ENCODE peak calls at places on chromosome 22, in four cellular contexts. M is left ventricle myocardium inferior, S is fibroblast of lung, B is body of pancreas. E is an unnamed sample.

GRCh38 chr22:26476705-26477340 is 6.8 kb downstream of the HPS4 start:
- DNase-seq in B (no peak), M (no peak), S (no peak), E (peak)

GRCh38 chr22:46381142-46381541 is 45.6 kb downstream of the TRMU start:
- DNase-seq in B (no peak), M (no peak), S (no peak), E (no peak)

GRCh38 chr22:26474687-26475086 is 8.9 kb downstream of the HPS4 start:
- DNase-seq in S (no peak), B (no peak), M (no peak), E (peak)

GRCh38 chr22:47839586-47840245 is 1077.3 kb downstream of the TBC1D22A start:
- DNase-seq in S (peak), B (no peak), M (no peak), E (no peak)

GRCh38 chr22:39943366-39943765 is 16.8 kb upstream of the TMA7B start:
- DNase-seq in S (no peak), M (no peak), B (no peak), E (no peak)

GRCh38 chr22:50059185-50059880 is 1.2 kb upstream of the TTLL8 start:
- DNase-seq in S (peak), M (no peak), B (no peak), E (peak)

GRCh38 chr22:49948116-49948515 is 12.5 kb upstream of the PIM3 start:
- DNase-seq in B (peak), M (no peak), S (no peak), E (no peak)

GRCh38 chr22:49218142-49218541 is 609.5 kb downstream of the BRD1 start:
- DNase-seq in M (no peak), S (no peak), B (no peak), E (no peak)

GRCh38 chr22:24426436-24426835 is 963 bp upstream of the ADORA2A start:
- DNase-seq in B (no peak), M (no peak), S (no peak), E (no peak)

GRCh38 chr22:19871845-19872778 is 17.4 kb upstream of the GNB1L start:
- DNase-seq in S (no peak), M (no peak), B (no peak), E (no peak)

GRCh38 chr22:20606041-20606783 is 98.8 kb downstream of the MED15 start:
- DNase-seq in M (no peak), B (peak), S (peak), E (peak)

GRCh38 chr22:35446365-35446764 is 46.4 kb downstream of the MCM5 start:
- DNase-seq in B (no peak), S (peak), M (no peak), E (peak)

GRCh38 chr22:22158965-22159364 is 85.6 kb upstream of the VPREB1 start:
- DNase-seq in B (no peak), S (no peak), M (no peak), E (no peak)

GRCh38 chr22:45181766-45182165 is 18.0 kb downstream of the NUP50 start:
- DNase-seq in M (no peak), S (no peak), B (no peak), E (no peak)

GRCh38 chr22:31122532-31123291 is at the start of gene INPP5J:
- DNase-seq in S (peak), B (peak), M (peak), E (peak)
- H3K4me3 ChIP-seq in S (peak), B (peak), M (peak), E (peak)

DNA sequence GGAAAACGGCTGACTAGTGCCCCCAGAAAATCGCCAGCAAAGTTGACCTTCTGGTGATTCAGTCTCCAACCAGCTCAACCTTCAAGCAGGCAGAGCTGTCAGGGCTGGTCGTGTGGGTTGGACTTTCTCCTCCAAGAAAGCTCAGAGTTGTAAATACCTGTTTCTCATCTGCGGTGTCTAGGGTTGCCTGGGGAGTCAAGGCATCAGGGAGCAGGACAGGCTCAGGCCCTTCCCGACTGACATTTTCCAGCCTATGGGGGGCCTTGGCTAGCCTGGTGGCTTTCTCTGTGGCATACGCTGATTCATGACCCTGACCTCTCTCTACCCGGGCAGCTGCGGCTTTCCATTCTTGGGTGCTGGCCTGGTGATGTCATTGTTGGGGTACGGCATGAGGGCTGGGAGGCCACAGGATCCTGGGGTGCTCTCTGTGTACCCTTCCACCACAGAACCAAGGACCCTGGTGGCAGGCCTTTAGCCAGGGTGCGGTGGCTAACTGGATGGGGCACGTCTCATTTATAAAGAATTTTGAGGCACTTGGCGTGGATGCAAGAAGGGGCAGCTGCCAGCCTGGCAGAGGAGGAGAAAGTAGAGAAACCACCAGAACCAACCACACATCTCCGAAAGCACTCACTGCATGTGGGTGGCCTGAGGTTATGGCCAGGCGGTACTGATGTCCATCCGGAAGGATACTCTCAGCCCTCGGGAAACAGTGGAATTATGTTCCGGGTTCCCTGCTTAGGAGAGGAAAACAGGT is 64.9 kb downstream of the BCR start:
- DNase-seq in S (peak), M (no peak), B (no peak), E (peak)
- H3K4me3 ChIP-seq in S (no peak), M (no peak), B (no peak), E (no peak)

GRCh38 chr22:17108256-17109112 is 12.7 kb downstream of the TMEM121B start:
- DNase-seq in M (no peak), S (no peak), B (no peak), E (no peak)

GRCh38 chr22:17106161-17106784 is 14.9 kb downstream of the TMEM121B start:
- DNase-seq in S (no peak), B (no peak), M (no peak), E (no peak)

GRCh38 chr22:17105143-17106129 is 15.7 kb downstream of the TMEM121B start:
- DNase-seq in S (no peak), M (no peak), B (no peak), E (no peak)

GRCh38 chr22:17107547-17107810 is 13.7 kb downstream of the TMEM121B start:
- DNase-seq in B (no peak), S (no peak), M (no peak), E (no peak)

GRCh38 chr22:17106785-17107546 is 14.2 kb downstream of the TMEM121B start:
- DNase-seq in M (no peak), S (no peak), B (no peak), E (no peak)
- H3K4me3 ChIP-seq in M (no peak), S (no peak), B (no peak), E (no peak)

GRCh38 chr22:27913162-27913741 is 5.8 kb downstream of the PITPNB start:
- DNase-seq in M (no peak), S (peak), B (no peak), E (peak)
- H3K4me3 ChIP-seq in M (peak), S (no peak), B (no peak), E (no peak)

GRCh38 chr22:41935015-41935908 is 8.7 kb upstream of the TNFRSF13C start:
- DNase-seq in B (no peak), M (peak), S (no peak), E (no peak)

GRCh38 chr22:41943661-41944209 is 3.2 kb downstream of the CENPM start:
- DNase-seq in S (no peak), M (no peak), B (no peak), E (no peak)

GRCh38 chr22:41940853-41941765 is 5.8 kb downstream of the CENPM start:
- DNase-seq in M (peak), S (peak), B (peak), E (peak)

GRCh38 chr22:41936894-41937169 is 10.1 kb downstream of the CENPM start:
- DNase-seq in S (no peak), B (no peak), M (no peak), E (no peak)

GRCh38 chr22:41939981-41940852 is 6.7 kb downstream of the CENPM start:
- DNase-seq in M (no peak), B (no peak), S (no peak), E (no peak)
- H3K4me3 ChIP-seq in M (no peak), B (no peak), S (no peak), E (no peak)

GRCh38 chr22:32801436-32802290 is at the start of gene TIMP3:
- DNase-seq in S (peak), M (peak), B (peak), E (peak)

GRCh38 chr22:32804823-32805585 is 3.5 kb downstream of the TIMP3 start:
- DNase-seq in S (peak), B (no peak), M (no peak), E (no peak)

GRCh38 chr22:32804036-32804435 is 2.5 kb downstream of the TIMP3 start:
- DNase-seq in S (peak), M (no peak), B (no peak), E (peak)

GRCh38 chr22:32802291-32802826 is 854 bp downstream of the TIMP3 start:
- DNase-seq in S (peak), M (no peak), B (no peak), E (peak)

DNA sequence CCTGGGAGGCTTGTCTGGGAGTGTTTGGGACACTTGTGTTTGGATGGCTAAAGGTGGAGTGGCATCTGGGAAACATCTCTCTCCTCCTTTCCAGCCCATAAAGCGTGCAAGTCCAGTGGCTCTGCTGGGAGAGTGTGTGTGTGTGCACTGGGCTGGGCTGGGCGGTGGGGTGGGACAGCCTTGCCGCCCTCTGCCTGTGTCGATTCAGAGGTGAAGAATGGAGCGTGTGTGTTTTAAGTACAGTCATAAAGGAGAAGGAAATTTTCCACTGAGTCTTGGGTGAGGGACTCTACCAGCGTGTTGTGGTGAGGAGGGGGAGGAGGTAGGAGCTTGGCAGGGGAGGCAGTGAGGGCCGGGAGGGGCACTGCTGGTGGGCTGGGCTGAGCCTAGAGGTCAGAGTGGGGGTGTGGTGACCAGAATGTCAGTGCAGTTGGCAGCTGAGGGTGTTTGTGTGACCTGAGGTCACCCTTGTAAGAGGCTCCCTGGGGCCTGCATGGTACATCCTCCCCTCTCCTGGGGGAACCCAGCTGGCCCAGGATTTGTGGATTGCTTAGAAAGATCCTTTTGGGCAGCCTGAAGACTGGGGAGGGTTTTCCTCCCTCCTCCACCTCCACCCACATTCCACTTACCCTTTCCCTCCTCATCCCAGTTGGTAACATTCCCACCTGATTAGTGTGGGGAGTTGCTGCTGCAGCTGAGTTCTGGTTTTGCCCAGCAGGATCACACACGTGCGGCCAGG is 1.7 kb downstream of the TIMP3 start:
- DNase-seq in S (peak), B (no peak), M (peak), E (peak)
- H3K4me3 ChIP-seq in S (peak), B (no peak), M (peak), E (peak)

GRCh38 chr22:37456351-37456750 is 29.1 kb upstream of the ELFN2 start:
- DNase-seq in B (no peak), S (no peak), M (no peak), E (no peak)

GRCh38 chr22:37453696-37454095 is 26.4 kb upstream of the ELFN2 start:
- DNase-seq in B (no peak), M (no peak), S (no peak), E (no peak)

GRCh38 chr22:37457093-37457893 is 28.9 kb downstream of the MFNG start:
- DNase-seq in M (peak), S (peak), B (peak), E (peak)

GRCh38 chr22:37455896-37456295 is 28.6 kb upstream of the ELFN2 start:
- DNase-seq in M (no peak), B (no peak), S (peak), E (peak)

GRCh38 chr22:37454857-37455686 is 27.8 kb upstream of the ELFN2 start:
- DNase-seq in M (no peak), S (peak), B (peak), E (peak)
- H3K4me3 ChIP-seq in M (no peak), S (no peak), B (no peak), E (peak)

DNA sequence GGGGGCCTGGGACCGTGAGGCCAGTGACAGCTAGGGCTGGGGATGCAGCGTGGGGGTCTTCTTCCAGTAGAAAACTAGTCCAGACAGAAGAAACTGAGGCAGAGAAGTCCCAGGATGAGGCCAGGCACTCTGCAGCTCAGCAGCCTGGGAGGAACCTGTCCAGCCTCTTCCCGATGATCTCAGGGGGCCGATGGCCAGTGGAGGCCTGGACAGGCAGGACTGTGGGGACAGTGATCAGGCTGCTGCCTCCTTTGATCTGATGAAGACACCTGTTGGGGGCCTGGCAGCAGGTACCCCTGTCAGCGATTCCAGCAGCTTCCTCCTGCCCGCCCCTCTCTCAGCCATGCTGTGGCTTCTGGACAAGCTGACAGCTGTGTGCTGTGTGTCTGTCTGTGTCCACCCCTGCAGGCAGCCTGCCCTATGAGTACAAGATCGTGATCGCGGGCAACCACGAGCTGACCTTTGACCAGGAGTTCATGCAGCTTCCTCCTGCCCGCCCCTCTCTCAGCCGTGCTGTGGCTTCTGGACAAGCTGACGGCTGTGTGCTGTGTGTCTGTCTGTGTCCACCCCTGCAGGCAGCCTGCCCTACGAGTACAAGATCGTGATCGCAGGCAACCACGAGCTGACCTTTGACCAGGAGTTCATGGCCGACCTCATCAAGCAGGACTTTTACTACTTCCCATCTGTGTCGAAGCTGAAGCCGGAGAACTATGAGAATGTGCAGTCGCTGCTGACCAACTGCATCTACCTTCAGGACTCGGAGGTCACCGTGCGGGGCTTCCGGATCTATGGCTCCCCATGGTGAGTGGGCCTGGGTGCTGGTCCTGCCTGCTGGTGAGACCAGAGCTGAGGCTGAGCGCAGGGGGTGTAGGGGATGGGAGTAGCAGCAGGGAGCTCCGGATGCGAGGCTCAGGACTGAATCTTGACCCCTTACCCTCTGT is 62.6 kb downstream of the MPPED1 start:
- DNase-seq in M (no peak), B (no peak), S (peak), E (no peak)
- H3K4me3 ChIP-seq in M (no peak), B (no peak), S (no peak), E (no peak)

E was measured in choroid plexus epithelial cell.